ENCODE peak calls at places on chromosomes 12 and 14, in eight cellular contexts. U is CD8-positive, alpha-beta T cell; E is neuronal stem cell; L is ovary; J is body of pancreas; A is pancreas; Q is left lung; V is SK-N-SH. N is an unnamed sample.

GRCh38 chr12:106088246-106089200 is 50.2 kb downstream of the NUAK1 start:
- DNase-seq in U (no peak), J (no peak), V (no peak), A (no peak), Q (no peak), E (no peak), L (peak; percentile 62), N (no peak)

GRCh38 chr12:68097386-68097785 is 62.2 kb downstream of the IFNG start:
- DNase-seq in A (no peak), V (no peak), U (no peak), Q (no peak), L (no peak), J (no peak), E (no peak), N (no peak)

GRCh38 chr14:73276836-73277235 is 39.5 kb downstream of the PAPLN start:
- DNase-seq in Q (no peak), V (no peak), A (no peak), U (no peak), L (no peak), J (no peak), E (no peak), N (no peak)

GRCh38 chr12:98296462-98297079 is 218.8 kb upstream of the TMPO start:
- DNase-seq in J (no peak), E (peak; percentile 20), L (no peak), U (no peak), A (no peak), V (no peak), Q (no peak), N (no peak)

GRCh38 chr12:30598889-30599288 is 96.8 kb downstream of the IPO8 start:
- DNase-seq in J (no peak), L (no peak), Q (no peak), A (no peak), V (no peak), E (no peak), U (no peak), N (no peak)

GRCh38 chr14:39431416-39432178 is 636 bp downstream of the FBXO33 start:
- DNase-seq in V (peak; percentile 32), J (peak; percentile 57), L (peak; percentile 59), E (peak; percentile 47), U (peak; percentile 42), Q (peak; percentile 89), A (peak; percentile 37), N (peak; percentile 56)

GRCh38 chr12:57368349-57369095 is 62.3 kb downstream of the R3HDM2 start:
- DNase-seq in A (peak; percentile 15), J (peak; percentile 16), E (no peak), U (no peak), V (no peak), L (no peak), Q (no peak), N (no peak)

GRCh38 chr12:107963625-107964024 is 165.5 kb upstream of the WSCD2 start:
- DNase-seq in L (no peak), V (no peak), A (no peak), Q (no peak), E (no peak), U (no peak), J (no peak), N (no peak)

GRCh38 chr12:28963554-28963953 is 185.5 kb upstream of the FAR2 start:
- DNase-seq in U (no peak), L (no peak), V (no peak), A (no peak), Q (no peak), J (no peak), E (no peak), N (no peak)

GRCh38 chr14:105314287-105315185 is at the start of gene PACS2:
- DNase-seq in A (peak; percentile 75), U (peak; percentile 76), E (peak; percentile 87), L (peak; percentile 84), V (peak; percentile 98), J (peak; percentile 86), Q (peak; percentile 91), N (peak; percentile 82)

GRCh38 chr12:126668961-126669360 is 1598.0 kb upstream of the TMEM132C start:
- DNase-seq in Q (no peak), E (no peak), L (no peak), V (no peak), U (no peak), A (no peak), J (no peak), N (no peak)

GRCh38 chr12:74903522-74903921 is 306.1 kb downstream of the KCNC2 start:
- DNase-seq in L (no peak), V (no peak), Q (no peak), J (no peak), E (peak; percentile 8), A (no peak), U (no peak), N (no peak)

GRCh38 chr12:52202361-52203078 is 10.7 kb upstream of the KRT80 start:
- DNase-seq in J (no peak), Q (peak; percentile 58), L (peak; percentile 30), E (no peak), V (no peak), U (no peak), A (no peak), N (no peak)

GRCh38 chr14:101075801-101076413 is 172.4 kb upstream of the RTL1 start:
- DNase-seq in V (no peak), J (no peak), E (no peak), L (no peak), Q (peak; percentile 38), U (no peak), A (no peak), N (no peak)

GRCh38 chr14:105292810-105293711 is 7.7 kb downstream of the BRF1 start:
- DNase-seq in U (peak; percentile 27), E (no peak), Q (no peak), L (no peak), J (no peak), A (no peak), V (peak; percentile 58), N (peak; percentile 24)

GRCh38 chr14:56474419-56475022 is 105.1 kb upstream of the TMEM260 start:
- DNase-seq in L (no peak), Q (no peak), E (peak; percentile 56), J (no peak), A (no peak), U (no peak), V (peak; percentile 43), N (peak; percentile 44)

GRCh38 chr12:119949594-119949993 is 39.4 kb upstream of the BICDL1 start:
- DNase-seq in Q (no peak), J (no peak), L (no peak), U (no peak), A (no peak), V (no peak), E (no peak), N (no peak)

GRCh38 chr12:20946732-20947131 is 136.2 kb downstream of the SLCO1B3 start:
- DNase-seq in L (no peak), V (peak; percentile 5), E (no peak), U (no peak), Q (no peak), A (no peak), J (peak; percentile 62), N (no peak)

GRCh38 chr12:20101046-20101445 is 267.3 kb upstream of the PDE3A start:
- DNase-seq in J (no peak), A (no peak), Q (no peak), U (no peak), E (no peak), V (no peak), L (no peak), N (no peak)

GRCh38 chr14:68492889-68493288 is 300.0 kb downstream of the ZFP36L1 start:
- DNase-seq in E (no peak), L (no peak), U (no peak), Q (no peak), J (no peak), V (no peak), A (no peak), N (no peak)

GRCh38 chr14:68495638-68496114 is 297.2 kb downstream of the ZFP36L1 start:
- DNase-seq in L (no peak), U (no peak), E (no peak), Q (no peak), A (no peak), J (no peak), V (no peak), N (no peak)

GRCh38 chr14:68495101-68495637 is 297.7 kb downstream of the ZFP36L1 start:
- DNase-seq in V (no peak), L (no peak), J (no peak), Q (no peak), A (no peak), E (no peak), U (peak; percentile 37), N (no peak)

GRCh38 chr14:68499451-68499850 is 293.4 kb downstream of the ZFP36L1 start:
- DNase-seq in A (no peak), V (no peak), E (no peak), J (no peak), U (no peak), L (no peak), Q (no peak), N (no peak)

GRCh38 chr14:68497016-68497415 is 295.9 kb downstream of the ZFP36L1 start:
- DNase-seq in V (no peak), A (no peak), Q (no peak), J (no peak), U (no peak), L (no peak), E (no peak), N (no peak)
- H3K4me3 ChIP-seq in V (no peak overlapping the region), A (no peak overlapping the region), Q (no peak overlapping the region), J (no peak overlapping the region), U (no peak overlapping the region), L (no peak overlapping the region), E (no peak overlapping the region), N (no peak overlapping the region)

GRCh38 chr12:88145567-88146347 is 3.6 kb downstream of the TMTC3 start:
- DNase-seq in J (no peak), V (no peak), Q (no peak), E (no peak), L (no peak), A (no peak), U (no peak), N (no peak)
- H3K4me3 ChIP-seq in J (no peak overlapping the region), V (no peak overlapping the region), Q (no peak overlapping the region), E (no peak overlapping the region), L (no peak overlapping the region), A (no peak overlapping the region), U (no peak overlapping the region), N (no peak overlapping the region)

GRCh38 chr14:52268191-52269061 is 928 bp downstream of the PTGDR start:
- DNase-seq in U (peak; percentile 21), A (no peak), V (peak; percentile 36), E (peak; percentile 15), J (no peak), L (no peak), Q (peak; percentile 82), N (no peak)
- H3K4me3 ChIP-seq in U (peak overlapping the region; percentile 61), A (no peak overlapping the region), V (no peak overlapping the region), E (no peak overlapping the region), J (no peak overlapping the region), L (peak overlapping the region; percentile 47), Q (peak overlapping the region; percentile 38), N (peak overlapping the region; percentile 53)

DNA sequence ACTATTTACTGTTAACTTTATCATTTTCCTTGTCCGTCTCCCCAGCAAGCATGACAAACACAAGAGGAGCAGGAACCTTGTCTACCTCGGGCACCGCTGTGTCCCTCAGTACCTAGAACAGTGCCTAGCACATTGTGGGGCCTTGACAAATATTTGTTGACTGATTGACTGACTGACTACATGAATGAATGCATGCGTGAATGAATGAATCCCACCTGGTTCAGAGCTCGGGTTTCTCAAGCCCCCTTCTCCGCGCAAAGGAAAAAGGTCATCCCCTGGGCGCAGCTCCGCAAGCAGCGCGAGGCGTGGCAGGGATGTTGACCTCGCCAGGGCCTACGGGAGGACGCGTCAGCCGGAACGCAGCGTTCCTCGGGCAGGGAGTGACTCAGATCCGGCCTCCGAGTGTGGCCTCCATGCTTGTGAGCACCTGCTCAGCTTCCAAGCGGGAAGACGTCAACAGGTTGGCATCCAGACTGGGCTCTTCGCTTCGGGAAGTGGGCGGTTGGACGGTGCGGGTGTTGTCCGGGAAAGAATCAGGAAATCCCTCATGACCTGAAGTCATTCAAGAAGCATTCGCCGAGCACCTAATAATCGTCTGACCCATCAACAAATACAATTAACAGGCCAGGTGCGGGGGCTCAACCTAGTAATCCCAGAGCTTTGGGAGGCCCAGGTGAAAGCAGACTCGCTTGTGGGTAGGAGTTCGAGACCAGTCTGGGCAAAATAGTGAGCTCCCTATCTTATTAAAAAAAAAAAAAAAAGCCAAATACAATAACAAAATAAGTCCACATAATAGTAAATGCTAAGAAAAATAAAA is 13.9 kb upstream of the UBC start:
- DNase-seq in E (no peak), Q (peak; percentile 95), L (peak; percentile 77), V (no peak), J (peak; percentile 74), A (peak; percentile 63), U (peak; percentile 29), N (no peak)
- H3K4me3 ChIP-seq in E (peak overlapping the region; percentile 56), Q (peak overlapping the region; percentile 46), L (peak overlapping the region; percentile 56), V (peak overlapping the region; percentile 69), J (no peak overlapping the region), A (peak overlapping the region; percentile 49), U (peak overlapping the region; percentile 71), N (peak overlapping the region; percentile 91)